ENCODE peak calls at places on chromosomes 1 and 21, in nine cellular contexts. L, D, U, R, Z, E, Y, K and W are unnamed samples.

GRCh38 chr1:242428403-242429190 is 95.9 kb downstream of the PLD5 start:
- DNase-seq in R (no peak), L (no peak), D (no peak), Y (no peak), U (no peak), K (no peak), E (no peak), Z (no peak), W (no peak)

GRCh38 chr1:83114136-83114834 is 884.6 kb downstream of the TTLL7 start:
- DNase-seq in D (no peak), L (no peak), E (no peak), Z (no peak), K (no peak), R (no peak), Y (no peak), U (no peak), W (no peak)

GRCh38 chr1:184507165-184507564 is 120.3 kb downstream of the C1orf21 start:
- DNase-seq in K (no peak), Y (no peak), D (no peak), Z (no peak), U (no peak), R (no peak), L (no peak), E (no peak), W (no peak)

GRCh38 chr1:202165267-202165941 is 5.0 kb upstream of the PTPN7 start:
- DNase-seq in D (no peak), E (no peak), U (no peak), K (peak), Y (peak), R (no peak), L (no peak), Z (no peak), W (no peak)

GRCh38 chr1:219085082-219085481 is 88.6 kb upstream of the LYPLAL1 start:
- DNase-seq in E (peak), U (no peak), D (no peak), Y (no peak), Z (no peak), R (no peak), L (peak), K (no peak), W (no peak)

GRCh38 chr21:39788383-39788782 is 43.4 kb downstream of the IGSF5 start:
- DNase-seq in Z (peak), D (peak), K (peak), R (no peak), Y (no peak), L (peak), E (peak), U (no peak), W (peak)

GRCh38 chr1:156143765-156144489 is 9.5 kb upstream of the SEMA4A start:
- DNase-seq in Y (peak), K (no peak), U (no peak), L (peak), D (no peak), R (no peak), Z (no peak), E (no peak), W (no peak)

GRCh38 chr1:94871031-94871430 is 50.9 kb downstream of the SLC44A3 start:
- DNase-seq in D (no peak), Y (no peak), E (no peak), U (no peak), L (peak), Z (no peak), K (no peak), R (no peak), W (no peak)

GRCh38 chr21:27636671-27637070 is 669.8 kb upstream of the ADAMTS5 start:
- DNase-seq in E (no peak), K (no peak), U (no peak), L (no peak), Y (no peak), D (no peak), R (no peak), Z (no peak), W (no peak)

GRCh38 chr1:68497358-68497698 is 446 bp upstream of the DEPDC1 start:
- DNase-seq in E (no peak), U (no peak), K (no peak), D (no peak), L (no peak), Z (no peak), Y (no peak), R (no peak), W (no peak)

GRCh38 chr1:235199441-235199840 is 38.4 kb upstream of the RBM34 start:
- DNase-seq in Z (no peak), L (peak), R (peak), U (no peak), Y (no peak), K (no peak), D (no peak), E (peak), W (no peak)

GRCh38 chr1:229624906-229625871 is 733 bp downstream of the TAF5L start:
- DNase-seq in R (peak), Y (peak), K (peak), Z (peak), L (peak), E (peak), U (no peak), D (no peak), W (no peak)

GRCh38 chr1:57796609-57797008 is 372.7 kb upstream of the DAB1 start:
- DNase-seq in R (no peak), K (no peak), E (peak), L (peak), D (no peak), Y (no peak), U (no peak), Z (no peak), W (no peak)

GRCh38 chr1:17948594-17948993 is 159.0 kb upstream of the IGSF21 start:
- DNase-seq in E (no peak), R (no peak), Y (no peak), Z (no peak), L (no peak), U (no peak), K (no peak), D (no peak), W (no peak)

GRCh38 chr1:192459467-192459866 is 116.1 kb upstream of the RGS1 start:
- DNase-seq in E (no peak), K (no peak), U (no peak), Y (no peak), L (no peak), Z (no peak), R (no peak), D (no peak), W (no peak)

GRCh38 chr1:150487763-150488115 is 520 bp downstream of the TARS2 start:
- DNase-seq in E (no peak), Y (no peak), D (no peak), L (no peak), Z (no peak), R (no peak), U (peak), K (no peak), W (no peak)

GRCh38 chr1:113683384-113684152 is 75.7 kb downstream of the PHTF1 start:
- DNase-seq in E (peak), L (peak), R (no peak), Z (no peak), D (no peak), U (no peak), K (no peak), Y (no peak), W (no peak)

GRCh38 chr1:109788695-109789521 is 25.2 kb upstream of the EPS8L3 start:
- DNase-seq in K (peak), D (no peak), Z (peak), L (peak), E (no peak), R (peak), U (peak), Y (no peak), W (no peak)

GRCh38 chr1:201488817-201489581 is 17.9 kb downstream of the CSRP1 start:
- DNase-seq in K (peak), E (peak), D (no peak), Z (no peak), Y (no peak), U (no peak), R (no peak), L (peak), W (no peak)

GRCh38 chr1:156082111-156083091 is at the start of gene MEX3A:
- DNase-seq in R (peak), E (peak), Z (peak), K (peak), Y (peak), L (peak), D (no peak), U (peak), W (peak)

GRCh38 chr1:198267921-198268320 is 111.1 kb downstream of the NEK7 start:
- DNase-seq in D (no peak), K (no peak), L (peak), E (peak), Z (no peak), R (no peak), U (no peak), Y (no peak), W (no peak)

GRCh38 chr1:13860023-13860422 is 160.0 kb downstream of the PRDM2 start:
- DNase-seq in L (no peak), Y (no peak), Z (no peak), R (no peak), K (no peak), D (no peak), E (no peak), U (no peak), W (no peak)

GRCh38 chr1:159900086-159900680 is at the start of gene CFAP45:
- DNase-seq in E (peak), K (peak), Y (no peak), R (no peak), D (peak), Z (peak), L (peak), U (peak), W (no peak)

GRCh38 chr1:114235281-114235680 is 81.6 kb upstream of the SYT6 start:
- DNase-seq in E (no peak), U (no peak), Y (no peak), R (no peak), K (no peak), Z (no peak), D (no peak), L (no peak), W (no peak)

GRCh38 chr1:208254862-208255261 is 10.7 kb upstream of the PLXNA2 start:
- DNase-seq in U (no peak), D (no peak), Y (no peak), L (peak), Z (no peak), K (no peak), R (no peak), E (peak), W (no peak)

GRCh38 chr1:225422795-225423517 is 4.9 kb downstream of the LBR start:
- DNase-seq in R (no peak), D (no peak), U (no peak), L (no peak), K (no peak), Z (no peak), E (no peak), Y (no peak), W (no peak)

GRCh38 chr1:231418741-231419107 is 3.4 kb downstream of the EGLN1 start:
- DNase-seq in R (no peak), D (no peak), K (peak), Y (no peak), E (no peak), U (no peak), L (no peak), Z (no peak), W (no peak)

GRCh38 chr1:221418346-221418745 is 323.5 kb downstream of the DUSP10 start:
- DNase-seq in Y (no peak), R (no peak), D (no peak), Z (no peak), L (no peak), U (no peak), K (no peak), E (peak), W (no peak)

GRCh38 chr1:48499211-48499610 is 27.2 kb upstream of the SPATA6 start:
- DNase-seq in Z (no peak), U (no peak), D (no peak), K (no peak), R (no peak), L (no peak), E (no peak), Y (no peak), W (no peak)

DNA sequence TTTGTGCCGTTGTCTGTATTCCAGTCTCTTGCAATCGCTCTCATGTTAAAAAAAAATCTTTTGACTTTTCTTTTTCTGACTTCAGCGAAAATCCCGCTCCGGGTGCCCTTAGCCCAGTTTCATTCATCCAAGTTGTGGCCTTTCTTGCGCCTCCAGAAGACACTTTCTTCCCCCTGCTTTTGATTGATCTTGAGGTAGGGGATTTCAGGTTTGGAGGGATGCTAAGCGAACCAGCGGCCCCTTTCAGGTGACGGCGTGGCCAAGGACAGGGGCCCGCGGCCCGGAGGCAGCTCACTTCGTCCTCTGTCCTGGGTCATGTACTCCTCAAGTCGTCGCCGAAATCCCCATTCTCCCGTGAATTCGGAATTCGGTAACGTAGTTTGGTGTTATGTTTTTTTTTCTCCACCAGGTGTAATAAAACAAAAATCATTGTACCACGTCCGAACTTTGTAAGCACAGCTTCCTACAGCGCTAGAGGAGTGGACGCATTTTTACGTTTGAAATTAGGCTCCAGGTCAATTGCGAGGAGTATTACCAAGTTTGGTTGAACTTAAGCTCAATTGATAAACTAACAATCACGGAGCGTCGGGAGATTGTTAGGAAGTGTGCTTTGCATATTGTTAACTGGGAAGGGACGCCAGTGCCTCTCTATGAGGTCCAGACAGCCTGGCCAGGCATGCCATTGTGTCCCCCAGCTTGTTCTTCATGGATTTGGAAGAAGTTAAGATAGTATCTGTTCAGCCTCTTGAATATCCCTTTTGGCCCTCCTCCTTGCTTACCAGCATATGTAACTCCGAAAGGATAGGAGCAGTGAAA is 1.1 kb downstream of the MRPS6 start:
- DNase-seq in L (peak), U (no peak), Z (no peak), E (peak), Y (no peak), R (peak), K (no peak), D (no peak), W (no peak)
- H3K27ac ChIP-seq in L (peak), U (peak), Z (peak), E (peak), Y (peak), R (peak), K (peak), D (peak), W (no peak)

DNA sequence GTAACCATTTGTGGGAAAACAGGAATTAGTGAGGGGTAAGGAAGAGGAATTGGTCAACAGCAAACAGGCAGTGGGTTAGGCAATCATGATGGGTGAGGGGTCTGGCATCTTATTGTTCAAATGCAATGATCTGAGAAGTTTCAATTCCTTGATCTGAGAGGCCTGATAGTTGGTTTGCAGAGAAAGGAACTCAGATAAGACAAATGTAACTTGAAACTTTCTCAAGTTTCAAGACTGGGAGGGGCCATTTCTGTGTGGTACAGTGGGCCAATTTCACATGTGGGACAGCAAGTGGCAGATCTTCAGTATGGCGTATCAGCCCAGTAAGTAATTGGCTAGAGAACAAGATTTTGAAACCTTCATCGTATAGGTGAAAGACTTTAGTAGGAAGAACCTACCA is 102.5 kb downstream of the XPR1 start:
- DNase-seq in U (no peak), Y (no peak), E (no peak), K (no peak), L (no peak), R (peak), Z (no peak), D (no peak), W (no peak)
- H3K27ac ChIP-seq in U (no peak), Y (no peak), E (no peak), K (no peak), L (no peak), R (no peak), Z (no peak), D (no peak), W (no peak)

DNA sequence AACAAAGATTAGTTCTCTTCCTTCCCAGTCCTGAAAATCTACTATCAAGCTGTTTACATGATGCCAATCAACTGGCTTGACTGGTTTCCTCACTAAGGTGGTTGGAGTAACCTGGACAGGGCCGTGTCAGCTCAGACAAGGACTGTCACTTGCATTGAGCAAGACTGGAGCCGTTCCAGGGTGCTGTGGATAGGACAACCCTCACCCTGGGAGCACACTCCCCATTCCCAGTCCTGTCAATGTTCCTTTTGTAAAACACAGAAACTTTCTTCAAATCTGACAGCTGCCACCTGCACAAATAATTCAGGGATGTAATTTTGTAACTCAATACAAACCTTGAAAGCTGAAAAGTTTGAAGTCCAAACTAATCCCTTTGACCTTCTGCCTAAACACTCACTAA is 31.4 kb downstream of the PLPP3 start:
- DNase-seq in R (no peak), L (no peak), U (peak), Y (no peak), K (no peak), E (no peak), D (no peak), Z (peak), W (no peak)
- H3K27ac ChIP-seq in R (no peak), L (no peak), U (peak), Y (no peak), K (peak), E (no peak), D (no peak), Z (peak), W (no peak)

DNA sequence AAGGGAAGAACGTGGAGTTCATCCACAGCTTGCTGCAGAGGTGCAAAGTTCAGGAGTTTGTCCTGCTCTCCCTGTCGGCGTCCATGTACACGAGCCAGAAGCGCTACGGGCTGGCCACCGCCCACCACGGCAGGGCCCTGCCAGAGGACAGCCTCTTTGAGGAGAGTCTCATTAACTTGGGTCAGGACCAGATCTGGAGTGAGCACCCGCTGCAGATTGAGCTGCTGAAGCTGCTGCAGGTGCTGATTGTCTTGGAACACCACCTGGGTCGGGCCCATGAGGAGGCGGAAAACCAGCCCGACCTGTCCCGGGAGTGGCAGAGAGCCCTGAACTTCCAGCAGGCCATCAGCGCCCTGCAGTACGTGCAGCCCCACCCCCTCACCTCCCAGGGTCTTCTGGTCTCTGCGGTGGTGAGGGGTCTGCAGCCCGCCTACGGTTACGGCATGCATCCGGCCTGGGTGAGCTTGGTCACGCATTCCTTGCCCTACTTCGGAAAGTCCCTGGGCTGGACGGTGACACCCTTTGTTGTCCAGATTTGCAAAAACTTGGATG is 73.8 kb upstream of the MORC3 start:
- DNase-seq in K (peak), U (no peak), Z (peak), Y (no peak), R (no peak), D (no peak), L (no peak), E (no peak), W (no peak)
- H3K27ac ChIP-seq in K (no peak), U (peak), Z (no peak), Y (no peak), R (no peak), D (no peak), L (no peak), E (no peak), W (no peak)

GRCh38 chr1:9275161-9275560 is 17.5 kb upstream of the SPSB1 start:
- DNase-seq in Z (no peak), E (peak), Y (no peak), U (no peak), L (no peak), D (no peak), K (no peak), R (no peak), W (no peak)

GRCh38 chr1:9273177-9273576 is 19.5 kb upstream of the SPSB1 start:
- DNase-seq in E (no peak), K (no peak), L (no peak), R (no peak), D (no peak), Z (no peak), Y (no peak), U (no peak), W (no peak)

GRCh38 chr1:9278114-9278513 is 14.6 kb upstream of the SPSB1 start:
- DNase-seq in R (no peak), Y (no peak), D (no peak), U (no peak), E (peak), K (no peak), Z (no peak), L (peak), W (no peak)

GRCh38 chr1:9278585-9279153 is 14.0 kb upstream of the SPSB1 start:
- DNase-seq in E (no peak), R (no peak), L (no peak), Y (no peak), Z (no peak), D (no peak), U (no peak), K (peak), W (no peak)

DNA sequence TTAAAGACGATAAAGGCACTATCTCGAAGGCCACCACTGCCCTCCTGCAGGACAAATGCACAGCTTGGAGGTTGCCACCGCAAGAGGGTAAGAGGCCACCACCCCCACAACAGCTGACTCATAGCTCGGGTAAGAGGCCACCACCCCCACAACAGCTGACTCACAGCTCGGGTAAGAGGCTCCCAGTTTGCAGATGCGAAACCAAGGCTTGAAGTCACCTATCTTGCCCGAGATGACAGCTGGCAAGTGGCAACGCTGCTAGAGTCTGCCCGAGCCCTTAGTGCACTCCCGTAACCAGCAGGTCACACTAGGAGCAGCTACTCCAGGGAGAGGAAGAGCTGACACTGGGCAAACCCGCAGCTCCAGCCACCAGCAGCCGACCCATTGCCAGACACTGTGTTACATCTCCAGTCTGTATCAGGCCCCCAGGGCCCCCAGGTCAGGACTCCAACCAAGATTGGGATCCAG is 17.1 kb upstream of the SPSB1 start:
- DNase-seq in K (no peak), L (peak), R (peak), Z (peak), D (no peak), Y (peak), U (no peak), E (peak), W (no peak)
- H3K27ac ChIP-seq in K (no peak), L (peak), R (no peak), Z (no peak), D (no peak), Y (no peak), U (no peak), E (no peak), W (no peak)